ENCODE peak calls at places on chromosomes 4 and X, in six cellular contexts. A is MM.1S, H is HCT116, C is neural progenitor cell, W is SK-N-SH, X is PC-3. I is an unnamed sample. For H3K4me1, the result is how much of the 10 kb centered on the place peaks cover.

GRCh38 chr4:749771-750666 is 44.4 kb downstream of the PCGF3 start:
- DNase-seq in A (no peak), H (no peak), C (no peak), W (no peak), X (no peak), I (peak)

GRCh38 chrX:129963729-129964128 is 18.7 kb upstream of the BCORL1 start:
- DNase-seq in A (no peak), H (no peak), C (no peak), W (no peak), X (no peak), I (no peak)

GRCh38 chr4:168707205-168707604 is 210.4 kb downstream of the PALLD start:
- DNase-seq in A (no peak), H (no peak), C (no peak), W (no peak), X (peak), I (peak)

GRCh38 chrX:125004799-125005198 is 314.9 kb upstream of the TEX13C start:
- DNase-seq in A (no peak), H (no peak), C (no peak), W (no peak), X (peak), I (no peak)

GRCh38 chr4:37989398-37990260 is 29.4 kb downstream of the PTTG2 start:
- DNase-seq in A (no peak), H (no peak), C (no peak), W (no peak), X (no peak), I (no peak)

GRCh38 chrX:106039920-106040319 is 1.4 kb upstream of the SERPINA7 start:
- DNase-seq in A (peak), H (peak), C (peak), W (no peak), X (peak), I (no peak)

GRCh38 chrX:120768254-120768653 is 107.4 kb downstream of the CT47B1 start:
- DNase-seq in A (no peak), H (no peak), C (no peak), W (no peak), X (peak), I (peak)

GRCh38 chr4:26124753-26125236 is 196.0 kb upstream of the RBPJ start:
- DNase-seq in A (no peak), H (peak), C (no peak), W (no peak), X (peak), I (peak)

GRCh38 chrX:110284159-110284558 is 33.7 kb downstream of the AMMECR1 start:
- DNase-seq in A (no peak), H (no peak), C (no peak), W (no peak), X (peak), I (peak)

GRCh38 chr4:154982187-154983047 is 201.3 kb downstream of the RBM46 start:
- DNase-seq in A (peak), H (peak), C (peak), W (peak), X (peak), I (peak)

GRCh38 chrX:27815209-27815608 is 7.4 kb downstream of the MAGEB10 start:
- DNase-seq in A (no peak), H (peak), C (no peak), W (no peak), X (peak), I (no peak)

GRCh38 chr4:85837334-85837733 is 362.4 kb downstream of the ARHGAP24 start:
- DNase-seq in A (no peak), H (no peak), C (no peak), W (no peak), X (no peak), I (no peak)

GRCh38 chr4:118814054-118814453 is 21.9 kb downstream of the SEC24D start:
- DNase-seq in A (no peak), H (no peak), C (no peak), W (no peak), X (no peak), I (no peak)

GRCh38 chrX:118272237-118272636 is 73.7 kb upstream of the WDR44 start:
- DNase-seq in A (no peak), H (no peak), C (no peak), W (no peak), X (peak), I (peak)

GRCh38 chr4:113232194-113232593 is 182.7 kb downstream of the ANK2 start:
- DNase-seq in A (no peak), H (no peak), C (no peak), W (no peak), X (no peak), I (peak)

GRCh38 chr4:142585411-142585810 is 260.7 kb downstream of the INPP4B start:
- DNase-seq in A (no peak), H (no peak), C (no peak), W (no peak), X (no peak), I (peak)

GRCh38 chr4:79886557-79886956 is 186.5 kb downstream of the ANTXR2 start:
- DNase-seq in A (no peak), H (no peak), C (no peak), W (no peak), X (no peak), I (no peak)

GRCh38 chrX:40167240-40168182 is 69.8 kb upstream of the BCOR start:
- DNase-seq in A (no peak), H (no peak), C (peak), W (no peak), X (no peak), I (peak)

GRCh38 chrX:151397741-151398070 is 700 bp downstream of the VMA21 start:
- DNase-seq in A (no peak), H (no peak), C (no peak), W (peak), X (peak), I (no peak)

GRCh38 chr4:138736362-138736761 is 279.2 kb upstream of the NOCT start:
- DNase-seq in A (no peak), H (no peak), C (no peak), W (no peak), X (peak), I (peak)

GRCh38 chr4:21203416-21203815 is 503.2 kb downstream of the PACRGL start:
- DNase-seq in A (no peak), H (no peak), C (peak), W (no peak), X (no peak), I (no peak)

DNA sequence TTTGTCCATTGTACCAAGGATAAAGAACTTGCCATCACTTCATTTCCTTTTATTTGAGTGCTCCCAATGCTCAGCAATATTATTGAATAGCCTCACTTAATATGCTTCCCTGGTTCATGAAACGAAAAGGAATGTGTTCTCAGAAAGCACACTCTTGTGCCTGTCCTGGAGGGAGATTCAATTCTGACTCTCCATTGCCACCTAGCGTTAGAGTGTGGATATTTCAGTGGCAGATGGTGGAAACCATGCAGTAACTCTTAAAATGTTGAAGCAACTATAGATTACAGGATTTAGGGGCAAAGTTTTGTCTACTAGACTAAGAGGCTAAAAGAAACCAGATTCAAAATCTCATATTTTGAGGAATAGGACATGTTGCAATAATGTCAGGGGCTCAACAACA is 36.0 kb downstream of the GAB3 start:
- DNase-seq in A (peak), H (peak), C (peak), W (peak), X (peak), I (peak)
- H3K4me1 ChIP-seq in A (under half), H (under half), C (under half), W (under half), X (under half), I (under half)

DNA sequence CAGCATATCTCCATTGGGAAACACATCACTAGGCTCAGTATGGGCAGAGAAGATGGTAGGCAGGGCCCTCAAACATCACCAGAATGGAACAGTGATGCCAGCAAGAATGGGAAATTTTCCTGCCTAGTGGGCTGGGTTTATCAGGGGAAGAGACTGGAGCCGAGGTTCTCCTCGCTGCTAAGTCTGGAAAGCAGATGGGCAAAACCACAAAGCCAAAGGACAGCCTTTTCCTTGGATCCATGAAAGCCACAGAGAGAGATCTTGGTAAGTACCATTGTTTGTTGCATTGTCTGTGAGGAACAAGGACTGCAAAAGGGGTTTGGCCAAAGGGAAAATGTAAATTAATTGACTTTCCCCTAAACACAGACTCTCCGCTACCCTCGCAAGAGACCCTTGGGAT is 80.1 kb downstream of the ATG4A start:
- DNase-seq in A (no peak), H (no peak), C (no peak), W (no peak), X (no peak), I (no peak)
- H3K9ac ChIP-seq in A (no peak), H (no peak), C (no peak), W (no peak), X (no peak), I (no peak)

GRCh38 chr4:184929476-184929875 is 88.8 kb upstream of the HELT start:
- DNase-seq in A (no peak), H (no peak), C (no peak), W (no peak), X (no peak), I (no peak)
- TF ChIP-seq EZH2phosphoT487 in A (no peak), H (no peak), C (no peak), W (no peak), X (no peak), I (no peak)

DNA sequence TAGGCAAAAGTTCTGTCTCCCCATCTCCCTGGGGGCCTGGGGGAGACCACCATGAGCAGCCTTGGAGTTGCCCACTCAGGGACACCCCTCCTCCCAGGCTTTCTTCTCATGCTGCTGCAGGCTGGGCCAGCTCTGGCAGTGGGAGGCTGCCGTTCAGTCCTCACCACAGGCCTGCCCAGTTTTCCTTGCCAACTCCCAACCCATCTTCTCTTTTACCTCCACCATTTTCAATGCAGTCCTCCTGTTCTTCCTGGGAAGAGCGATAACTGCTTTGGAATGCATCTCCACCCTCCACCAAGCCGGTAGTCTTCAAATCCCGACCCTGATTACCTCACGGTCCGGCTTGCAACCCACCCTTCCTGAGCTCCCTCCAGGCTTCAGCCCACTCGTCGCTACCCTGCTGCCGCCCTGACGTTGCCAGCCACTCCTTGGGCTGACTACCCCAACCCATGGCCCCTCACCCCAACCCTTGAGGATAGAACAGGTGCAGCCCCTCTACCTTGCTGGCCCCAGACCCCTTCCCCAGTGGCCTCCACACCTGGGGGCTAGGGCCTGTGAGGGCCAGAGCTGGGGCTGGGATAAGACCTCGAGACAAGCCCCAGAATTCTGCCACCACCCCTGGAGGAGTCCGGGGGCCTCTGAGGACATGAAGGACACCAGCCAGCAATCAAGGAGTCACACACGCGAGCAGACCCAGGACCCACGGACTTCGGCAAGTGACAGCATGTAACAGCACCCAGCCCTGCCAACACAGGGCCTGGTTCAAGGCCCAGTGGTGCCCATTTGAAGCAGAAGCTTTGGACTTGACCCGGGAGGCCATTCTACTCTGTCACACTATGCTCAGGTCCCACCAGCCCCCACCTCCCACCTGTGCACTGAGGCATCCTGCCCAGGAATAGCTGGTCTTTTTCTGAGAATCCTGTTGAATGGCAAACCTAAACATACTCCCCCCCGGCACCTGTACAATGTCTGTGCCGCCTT is 9.2 kb downstream of the WDR1 start:
- DNase-seq in A (no peak), H (no peak), C (no peak), W (no peak), X (peak), I (peak)
- H3K4me1 ChIP-seq in A (half or more), H (half or more), C (under half), W (under half), X (half or more), I (half or more)

GRCh38 chr4:82425478-82425877 is 4.8 kb downstream of the HNRNPDL start:
- DNase-seq in A (no peak), H (no peak), C (no peak), W (no peak), X (no peak), I (no peak)
- H3K9ac ChIP-seq in A (no peak), H (no peak), C (no peak), W (no peak), X (no peak), I (no peak)

DNA sequence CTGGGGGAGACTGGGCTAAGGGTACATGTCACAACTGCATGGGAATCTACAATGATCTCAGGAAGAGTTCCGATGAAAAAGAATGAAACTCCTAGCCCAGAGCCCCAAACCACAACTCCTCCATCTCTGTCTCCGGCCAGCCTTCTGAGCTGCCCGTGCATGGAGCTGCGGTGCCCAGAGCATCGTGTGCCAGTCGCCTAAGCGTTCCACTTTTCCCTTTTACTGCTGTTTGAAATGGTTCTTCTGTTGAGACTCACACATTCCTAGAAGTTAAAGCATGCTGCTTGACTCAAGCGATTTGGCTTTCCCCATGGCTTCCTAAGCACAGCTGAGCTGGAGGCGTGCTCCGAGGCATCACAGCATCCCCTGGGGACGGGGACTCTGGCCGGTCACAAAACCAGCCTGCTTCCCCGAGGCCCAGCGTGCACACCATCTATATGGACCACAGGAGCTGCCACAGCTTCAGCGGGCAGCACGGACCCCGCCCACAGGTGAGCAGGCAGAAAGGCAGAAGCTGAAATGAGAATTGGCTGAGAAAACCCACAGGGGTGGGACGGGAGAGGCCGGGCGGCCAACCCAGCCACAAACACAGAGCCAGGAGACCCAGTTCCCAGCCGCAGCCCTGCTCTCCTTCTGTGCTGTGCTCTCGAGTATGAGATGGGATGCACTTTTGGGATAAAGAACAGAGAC is 5.0 kb downstream of the CCNQ start:
- DNase-seq in A (no peak), H (no peak), C (no peak), W (no peak), X (no peak), I (no peak)
- TF ChIP-seq EZH2phosphoT487 in A (no peak), H (no peak), C (no peak), W (no peak), X (no peak), I (no peak)

GRCh38 chr4:2934077-2934812 is 29.0 kb downstream of the NOP14 start:
- DNase-seq in A (no peak), H (no peak), C (peak), W (no peak), X (peak), I (peak)

GRCh38 chr4:2933566-2934076 is 29.6 kb downstream of the NOP14 start:
- DNase-seq in A (no peak), H (no peak), C (no peak), W (no peak), X (no peak), I (peak)

GRCh38 chr4:2932561-2932950 is 30.6 kb downstream of the NOP14 start:
- DNase-seq in A (no peak), H (no peak), C (no peak), W (no peak), X (no peak), I (no peak)

GRCh38 chr4:2931765-2932560 is 31.2 kb downstream of the NOP14 start:
- DNase-seq in A (no peak), H (no peak), C (no peak), W (no peak), X (no peak), I (no peak)

GRCh38 chr4:2932951-2933565 is 30.1 kb downstream of the NOP14 start:
- DNase-seq in A (no peak), H (no peak), C (no peak), W (peak), X (no peak), I (peak)
- H3K4me1 ChIP-seq in A (under half), H (under half), C (under half), W (under half), X (under half), I (under half)

GRCh38 chrX:12899506-12899905 is 6.9 kb upstream of the TLR8 start:
- DNase-seq in A (no peak), H (no peak), C (no peak), W (no peak), X (no peak), I (no peak)
- H3K9ac ChIP-seq in A (no peak), H (no peak), C (no peak), W (no peak), X (no peak), I (no peak)

I was measured in GM23248.